ENCODE peak calls at places on chromosomes 11 and 22, in seven cellular contexts. One of them, this sample, is unnamed.

GRCh38 chr11:114284021-114284420 is 12.2 kb upstream of the NNMT start:
- DNase-seq in iPS DF 19.7: no peak
- DNase-seq in endothelial cell of umbilical vein: no peak
- DNase-seq in CD8-positive, alpha-beta memory T cell: no peak
- DNase-seq in NCI-H1436: no peak
- DNase-seq in central memory CD4-positive, alpha-beta T cell: no peak
- DNase-seq in effector memory CD4-positive, alpha-beta T cell: no peak
- DNase-seq in this sample: no peak

GRCh38 chr11:34191592-34191991 is 86.2 kb downstream of the NAT10 start:
- DNase-seq in NCI-H1436: no peak
- DNase-seq in effector memory CD4-positive, alpha-beta T cell: no peak
- DNase-seq in endothelial cell of umbilical vein: no peak
- DNase-seq in CD8-positive, alpha-beta memory T cell: no peak
- DNase-seq in central memory CD4-positive, alpha-beta T cell: no peak
- DNase-seq in iPS DF 19.7: no peak
- DNase-seq in this sample: no peak

GRCh38 chr11:14411818-14412217 is 52.8 kb upstream of the RRAS2 start:
- DNase-seq in iPS DF 19.7: no peak
- DNase-seq in effector memory CD4-positive, alpha-beta T cell: no peak
- DNase-seq in endothelial cell of umbilical vein: no peak
- DNase-seq in CD8-positive, alpha-beta memory T cell: no peak
- DNase-seq in NCI-H1436: no peak
- DNase-seq in central memory CD4-positive, alpha-beta T cell: no peak
- DNase-seq in this sample: no peak

GRCh38 chr11:123653997-123654565 is 343 bp downstream of the SCN3B start:
- DNase-seq in effector memory CD4-positive, alpha-beta T cell: no peak
- DNase-seq in CD8-positive, alpha-beta memory T cell: no peak
- DNase-seq in iPS DF 19.7: no peak
- DNase-seq in endothelial cell of umbilical vein: peak
- DNase-seq in central memory CD4-positive, alpha-beta T cell: no peak
- DNase-seq in NCI-H1436: no peak
- DNase-seq in this sample: peak

GRCh38 chr11:72575533-72576170 is 98.6 kb downstream of the PDE2A start:
- DNase-seq in endothelial cell of umbilical vein: no peak
- DNase-seq in effector memory CD4-positive, alpha-beta T cell: no peak
- DNase-seq in CD8-positive, alpha-beta memory T cell: no peak
- DNase-seq in NCI-H1436: no peak
- DNase-seq in iPS DF 19.7: no peak
- DNase-seq in central memory CD4-positive, alpha-beta T cell: no peak
- DNase-seq in this sample: no peak

GRCh38 chr11:112255075-112255739 is 5.5 kb downstream of the PLET1 start:
- DNase-seq in iPS DF 19.7: no peak
- DNase-seq in endothelial cell of umbilical vein: peak
- DNase-seq in NCI-H1436: no peak
- DNase-seq in effector memory CD4-positive, alpha-beta T cell: no peak
- DNase-seq in CD8-positive, alpha-beta memory T cell: no peak
- DNase-seq in central memory CD4-positive, alpha-beta T cell: no peak
- DNase-seq in this sample: peak

GRCh38 chr11:83572521-83572920 is 286.4 kb upstream of the CCDC90B start:
- DNase-seq in iPS DF 19.7: no peak
- DNase-seq in endothelial cell of umbilical vein: no peak
- DNase-seq in effector memory CD4-positive, alpha-beta T cell: no peak
- DNase-seq in central memory CD4-positive, alpha-beta T cell: no peak
- DNase-seq in CD8-positive, alpha-beta memory T cell: no peak
- DNase-seq in NCI-H1436: no peak
- DNase-seq in this sample: no peak

GRCh38 chr11:104372111-104372510 is 208.2 kb upstream of the PDGFD start:
- DNase-seq in NCI-H1436: no peak
- DNase-seq in endothelial cell of umbilical vein: no peak
- DNase-seq in CD8-positive, alpha-beta memory T cell: no peak
- DNase-seq in iPS DF 19.7: no peak
- DNase-seq in effector memory CD4-positive, alpha-beta T cell: no peak
- DNase-seq in central memory CD4-positive, alpha-beta T cell: no peak
- DNase-seq in this sample: no peak

GRCh38 chr11:59822989-59823566 is 12.5 kb upstream of the MRPL16 start:
- DNase-seq in central memory CD4-positive, alpha-beta T cell: no peak
- DNase-seq in iPS DF 19.7: no peak
- DNase-seq in NCI-H1436: peak
- DNase-seq in endothelial cell of umbilical vein: peak
- DNase-seq in effector memory CD4-positive, alpha-beta T cell: peak
- DNase-seq in CD8-positive, alpha-beta memory T cell: no peak
- DNase-seq in this sample: peak

GRCh38 chr11:75150079-75150478 is 828 bp upstream of the SLCO2B1 start:
- DNase-seq in NCI-H1436: no peak
- DNase-seq in effector memory CD4-positive, alpha-beta T cell: no peak
- DNase-seq in central memory CD4-positive, alpha-beta T cell: no peak
- DNase-seq in iPS DF 19.7: no peak
- DNase-seq in CD8-positive, alpha-beta memory T cell: no peak
- DNase-seq in endothelial cell of umbilical vein: no peak
- DNase-seq in this sample: no peak

GRCh38 chr22:22316589-22316988 is 72.0 kb downstream of the VPREB1 start:
- DNase-seq in effector memory CD4-positive, alpha-beta T cell: no peak
- DNase-seq in central memory CD4-positive, alpha-beta T cell: no peak
- DNase-seq in endothelial cell of umbilical vein: no peak
- DNase-seq in iPS DF 19.7: peak
- DNase-seq in CD8-positive, alpha-beta memory T cell: no peak
- DNase-seq in NCI-H1436: no peak
- DNase-seq in this sample: no peak

GRCh38 chr11:2531277-2531986 is 86.6 kb downstream of the KCNQ1 start:
- DNase-seq in effector memory CD4-positive, alpha-beta T cell: peak
- DNase-seq in CD8-positive, alpha-beta memory T cell: peak
- DNase-seq in NCI-H1436: peak
- DNase-seq in iPS DF 19.7: no peak
- DNase-seq in endothelial cell of umbilical vein: peak
- DNase-seq in central memory CD4-positive, alpha-beta T cell: peak
- DNase-seq in this sample: peak

GRCh38 chr11:57777969-57778317 is 16.3 kb downstream of the CTNND1 start:
- DNase-seq in central memory CD4-positive, alpha-beta T cell: no peak
- DNase-seq in CD8-positive, alpha-beta memory T cell: no peak
- DNase-seq in iPS DF 19.7: no peak
- DNase-seq in effector memory CD4-positive, alpha-beta T cell: no peak
- DNase-seq in NCI-H1436: no peak
- DNase-seq in endothelial cell of umbilical vein: peak
- DNase-seq in this sample: peak

GRCh38 chr11:76443254-76443935 is 1.4 kb upstream of the EMSY start:
- DNase-seq in endothelial cell of umbilical vein: peak
- DNase-seq in iPS DF 19.7: no peak
- DNase-seq in effector memory CD4-positive, alpha-beta T cell: no peak
- DNase-seq in central memory CD4-positive, alpha-beta T cell: no peak
- DNase-seq in CD8-positive, alpha-beta memory T cell: no peak
- DNase-seq in NCI-H1436: no peak
- DNase-seq in this sample: peak

GRCh38 chr22:38180841-38181452 is 683 bp downstream of the PLA2G6 start:
- DNase-seq in iPS DF 19.7: no peak
- DNase-seq in CD8-positive, alpha-beta memory T cell: no peak
- DNase-seq in effector memory CD4-positive, alpha-beta T cell: peak
- DNase-seq in NCI-H1436: no peak
- DNase-seq in central memory CD4-positive, alpha-beta T cell: peak
- DNase-seq in endothelial cell of umbilical vein: peak
- DNase-seq in this sample: peak

GRCh38 chr22:29951675-29952413 is 68.9 kb downstream of the MTMR3 start:
- DNase-seq in CD8-positive, alpha-beta memory T cell: no peak
- DNase-seq in endothelial cell of umbilical vein: no peak
- DNase-seq in effector memory CD4-positive, alpha-beta T cell: no peak
- DNase-seq in central memory CD4-positive, alpha-beta T cell: no peak
- DNase-seq in NCI-H1436: no peak
- DNase-seq in iPS DF 19.7: no peak
- DNase-seq in this sample: no peak

GRCh38 chr22:40006641-40007040 is 11.9 kb downstream of the FAM83F start:
- DNase-seq in effector memory CD4-positive, alpha-beta T cell: no peak
- DNase-seq in NCI-H1436: no peak
- DNase-seq in endothelial cell of umbilical vein: no peak
- DNase-seq in iPS DF 19.7: no peak
- DNase-seq in central memory CD4-positive, alpha-beta T cell: no peak
- DNase-seq in CD8-positive, alpha-beta memory T cell: no peak
- DNase-seq in this sample: no peak

GRCh38 chr11:78292109-78292803 is 103.5 kb downstream of the USP35 start:
- DNase-seq in endothelial cell of umbilical vein: no peak
- DNase-seq in NCI-H1436: no peak
- DNase-seq in iPS DF 19.7: no peak
- DNase-seq in CD8-positive, alpha-beta memory T cell: no peak
- DNase-seq in central memory CD4-positive, alpha-beta T cell: peak
- DNase-seq in effector memory CD4-positive, alpha-beta T cell: no peak
- DNase-seq in this sample: no peak

GRCh38 chr11:132072044-132072879 is 701.8 kb downstream of the NTM start:
- DNase-seq in CD8-positive, alpha-beta memory T cell: no peak
- DNase-seq in effector memory CD4-positive, alpha-beta T cell: no peak
- DNase-seq in iPS DF 19.7: no peak
- DNase-seq in central memory CD4-positive, alpha-beta T cell: no peak
- DNase-seq in endothelial cell of umbilical vein: peak
- DNase-seq in NCI-H1436: no peak
- DNase-seq in this sample: peak

GRCh38 chr11:108525161-108525560 is 27.0 kb upstream of the POGLUT3 start:
- DNase-seq in iPS DF 19.7: no peak
- DNase-seq in effector memory CD4-positive, alpha-beta T cell: no peak
- DNase-seq in endothelial cell of umbilical vein: no peak
- DNase-seq in central memory CD4-positive, alpha-beta T cell: no peak
- DNase-seq in CD8-positive, alpha-beta memory T cell: no peak
- DNase-seq in NCI-H1436: no peak
- DNase-seq in this sample: no peak

GRCh38 chr11:94129505-94130335 is 1.1 kb downstream of the PANX1 start:
- DNase-seq in iPS DF 19.7: no peak
- DNase-seq in effector memory CD4-positive, alpha-beta T cell: no peak
- DNase-seq in central memory CD4-positive, alpha-beta T cell: peak
- DNase-seq in endothelial cell of umbilical vein: peak
- DNase-seq in NCI-H1436: no peak
- DNase-seq in CD8-positive, alpha-beta memory T cell: no peak
- DNase-seq in this sample: no peak

GRCh38 chr11:76654310-76654851 is 16.2 kb downstream of the LRRC32 start:
- DNase-seq in effector memory CD4-positive, alpha-beta T cell: no peak
- DNase-seq in CD8-positive, alpha-beta memory T cell: no peak
- DNase-seq in NCI-H1436: no peak
- DNase-seq in endothelial cell of umbilical vein: no peak
- DNase-seq in central memory CD4-positive, alpha-beta T cell: no peak
- DNase-seq in iPS DF 19.7: no peak
- DNase-seq in this sample: no peak

GRCh38 chr11:1820463-1821325 is 14.1 kb upstream of the SYT8 start:
- DNase-seq in CD8-positive, alpha-beta memory T cell: no peak
- DNase-seq in NCI-H1436: no peak
- DNase-seq in iPS DF 19.7: no peak
- DNase-seq in endothelial cell of umbilical vein: no peak
- DNase-seq in effector memory CD4-positive, alpha-beta T cell: no peak
- DNase-seq in central memory CD4-positive, alpha-beta T cell: no peak
- DNase-seq in this sample: no peak

GRCh38 chr22:29071261-29072045 is 1.4 kb upstream of the KREMEN1 start:
- DNase-seq in effector memory CD4-positive, alpha-beta T cell: peak
- DNase-seq in NCI-H1436: peak
- DNase-seq in central memory CD4-positive, alpha-beta T cell: peak
- DNase-seq in CD8-positive, alpha-beta memory T cell: peak
- DNase-seq in iPS DF 19.7: no peak
- DNase-seq in endothelial cell of umbilical vein: no peak
- DNase-seq in this sample: peak

GRCh38 chr22:26835023-26835422 is 177.6 kb downstream of the MIAT start:
- DNase-seq in central memory CD4-positive, alpha-beta T cell: no peak
- DNase-seq in CD8-positive, alpha-beta memory T cell: no peak
- DNase-seq in iPS DF 19.7: no peak
- DNase-seq in endothelial cell of umbilical vein: no peak
- DNase-seq in NCI-H1436: no peak
- DNase-seq in effector memory CD4-positive, alpha-beta T cell: no peak
- DNase-seq in this sample: no peak

GRCh38 chr22:20205964-20206708 is 55.3 kb upstream of the CCDC188 start:
- DNase-seq in iPS DF 19.7: peak
- DNase-seq in NCI-H1436: peak
- DNase-seq in central memory CD4-positive, alpha-beta T cell: peak
- DNase-seq in endothelial cell of umbilical vein: peak
- DNase-seq in effector memory CD4-positive, alpha-beta T cell: peak
- DNase-seq in CD8-positive, alpha-beta memory T cell: peak
- DNase-seq in this sample: peak

GRCh38 chr11:110710520-110711381 is 1.5 kb downstream of the ARHGAP20 start:
- DNase-seq in effector memory CD4-positive, alpha-beta T cell: no peak
- DNase-seq in iPS DF 19.7: no peak
- DNase-seq in CD8-positive, alpha-beta memory T cell: no peak
- DNase-seq in central memory CD4-positive, alpha-beta T cell: no peak
- DNase-seq in endothelial cell of umbilical vein: peak
- DNase-seq in NCI-H1436: no peak
- DNase-seq in this sample: peak

GRCh38 chr11:123434262-123434661 is 4.2 kb downstream of the GRAMD1B start:
- DNase-seq in endothelial cell of umbilical vein: peak
- DNase-seq in NCI-H1436: no peak
- DNase-seq in iPS DF 19.7: no peak
- DNase-seq in central memory CD4-positive, alpha-beta T cell: peak
- DNase-seq in effector memory CD4-positive, alpha-beta T cell: no peak
- DNase-seq in CD8-positive, alpha-beta memory T cell: no peak
- DNase-seq in this sample: peak

GRCh38 chr11:61146413-61146812 is 14.8 kb downstream of the VPS37C start:
- DNase-seq in central memory CD4-positive, alpha-beta T cell: no peak
- DNase-seq in endothelial cell of umbilical vein: no peak
- DNase-seq in CD8-positive, alpha-beta memory T cell: no peak
- DNase-seq in NCI-H1436: no peak
- DNase-seq in effector memory CD4-positive, alpha-beta T cell: no peak
- DNase-seq in iPS DF 19.7: no peak
- DNase-seq in this sample: no peak

GRCh38 chr11:2383823-2384722 is 7.0 kb downstream of the CD81 start:
- DNase-seq in NCI-H1436: no peak
- DNase-seq in CD8-positive, alpha-beta memory T cell: peak
- DNase-seq in iPS DF 19.7: no peak
- DNase-seq in central memory CD4-positive, alpha-beta T cell: no peak
- DNase-seq in endothelial cell of umbilical vein: no peak
- DNase-seq in effector memory CD4-positive, alpha-beta T cell: peak
- DNase-seq in this sample: no peak

This sample was measured in dermis blood vessel endothelial cell.